ENCODE peak calls at places on chromosome 4, in eight cellular contexts. H is foreskin melanocyte; K is nephron progenitor cell; G is CD8-positive, alpha-beta memory T cell; X is aorta; R is NCI-H345; U is myocyte; F is brain microvascular endothelial cell. B is an unnamed sample.

GRCh38 chr4:110092646-110093045 is 105.8 kb downstream of the ELOVL6 start:
- DNase-seq in H (no peak), K (no peak), G (no peak), X (no peak), R (no peak), U (no peak), F (no peak), B (no peak)

GRCh38 chr4:67700119-67700873 is 659 bp downstream of the UBA6 start:
- DNase-seq in H (no peak), K (no peak), G (peak), X (no peak), R (no peak), U (peak), F (no peak), B (peak)

GRCh38 chr4:85658766-85659439 is 184.0 kb downstream of the ARHGAP24 start:
- DNase-seq in H (no peak), K (no peak), G (no peak), X (no peak), R (no peak), U (no peak), F (no peak), B (no peak)

GRCh38 chr4:183532823-183533222 is 28.0 kb downstream of the ING2 start:
- DNase-seq in H (no peak), K (no peak), G (no peak), X (no peak), R (no peak), U (peak), F (peak), B (peak)

GRCh38 chr4:13248621-13249298 is 235.4 kb downstream of the RAB28 start:
- DNase-seq in H (peak), K (no peak), G (no peak), X (no peak), R (no peak), U (no peak), F (peak), B (peak)

GRCh38 chr4:152273343-152273742 is 262.5 kb downstream of the FBXW7 start:
- DNase-seq in H (peak), K (no peak), G (no peak), X (no peak), R (no peak), U (no peak), F (no peak), B (no peak)

GRCh38 chr4:6469898-6470501 is 2.4 kb downstream of the PPP2R2C start:
- DNase-seq in H (no peak), K (no peak), G (no peak), X (no peak), R (no peak), U (no peak), F (no peak), B (no peak)

GRCh38 chr4:168218663-168219062 is 99.9 kb downstream of the DDX60 start:
- DNase-seq in H (no peak), K (no peak), G (no peak), X (no peak), R (no peak), U (no peak), F (peak), B (peak)

GRCh38 chr4:62232755-62233280 is 1032.7 kb downstream of the ADGRL3 start:
- DNase-seq in H (peak), K (no peak), G (no peak), X (no peak), R (peak), U (no peak), F (no peak), B (no peak)

B was measured in LHCN-M2.